ENCODE peak calls at places on chromosomes 16 and 17, in six cellular contexts. One of them, this sample, is unnamed.

GRCh38 chr17:81388091-81388611 is 7.1 kb upstream of the BAHCC1 start:
- DNase-seq in GM06990: no peak
- DNase-seq in coronary artery: no peak
- DNase-seq in activated T-helper 1 cell treated with Interleukin-2 at 50 U/mL for 16 hours: no peak
- DNase-seq in A172: no peak
- DNase-seq in T-helper 17 cell: no peak
- DNase-seq in this sample: no peak

GRCh38 chr16:69031877-69032301 is 73.6 kb upstream of the HAS3 start:
- DNase-seq in GM06990: no peak
- DNase-seq in coronary artery: no peak
- DNase-seq in activated T-helper 1 cell treated with Interleukin-2 at 50 U/mL for 16 hours: no peak
- DNase-seq in A172: peak
- DNase-seq in T-helper 17 cell: no peak
- DNase-seq in this sample: no peak

GRCh38 chr17:50051082-50051576 is 4.8 kb upstream of the ITGA3 start:
- DNase-seq in GM06990: peak
- DNase-seq in coronary artery: no peak
- DNase-seq in activated T-helper 1 cell treated with Interleukin-2 at 50 U/mL for 16 hours: no peak
- DNase-seq in A172: peak
- DNase-seq in T-helper 17 cell: no peak
- DNase-seq in this sample: peak

GRCh38 chr17:65173284-65173793 is 36.2 kb downstream of the RGS9 start:
- DNase-seq in GM06990: peak
- DNase-seq in coronary artery: no peak
- DNase-seq in activated T-helper 1 cell treated with Interleukin-2 at 50 U/mL for 16 hours: peak
- DNase-seq in A172: peak
- DNase-seq in T-helper 17 cell: peak
- DNase-seq in this sample: no peak

GRCh38 chr17:5699789-5700188 is 115.5 kb upstream of the NLRP1 start:
- DNase-seq in GM06990: no peak
- DNase-seq in coronary artery: no peak
- DNase-seq in activated T-helper 1 cell treated with Interleukin-2 at 50 U/mL for 16 hours: no peak
- DNase-seq in A172: no peak
- DNase-seq in T-helper 17 cell: no peak
- DNase-seq in this sample: no peak

GRCh38 chr16:30184430-30185140 is 1.2 kb downstream of the CORO1A start:
- DNase-seq in GM06990: no peak
- DNase-seq in coronary artery: peak
- DNase-seq in activated T-helper 1 cell treated with Interleukin-2 at 50 U/mL for 16 hours: peak
- DNase-seq in A172: no peak
- DNase-seq in T-helper 17 cell: peak
- DNase-seq in this sample: no peak

GRCh38 chr17:74566132-74566753 is 1.1 kb downstream of the CD300H start:
- DNase-seq in GM06990: no peak
- DNase-seq in coronary artery: no peak
- DNase-seq in activated T-helper 1 cell treated with Interleukin-2 at 50 U/mL for 16 hours: no peak
- DNase-seq in A172: peak
- DNase-seq in T-helper 17 cell: no peak
- DNase-seq in this sample: no peak

GRCh38 chr16:24853830-24854229 is 8.1 kb downstream of the SLC5A11 start:
- DNase-seq in GM06990: no peak
- DNase-seq in coronary artery: no peak
- DNase-seq in activated T-helper 1 cell treated with Interleukin-2 at 50 U/mL for 16 hours: no peak
- DNase-seq in A172: peak
- DNase-seq in T-helper 17 cell: no peak
- DNase-seq in this sample: no peak

GRCh38 chr16:49473131-49473530 is 99.5 kb downstream of the C16orf78 start:
- DNase-seq in GM06990: no peak
- DNase-seq in coronary artery: peak
- DNase-seq in activated T-helper 1 cell treated with Interleukin-2 at 50 U/mL for 16 hours: no peak
- DNase-seq in A172: no peak
- DNase-seq in T-helper 17 cell: no peak
- DNase-seq in this sample: no peak

GRCh38 chr17:1037238-1037879 is 40.4 kb downstream of the TIMM22 start:
- DNase-seq in GM06990: no peak
- DNase-seq in coronary artery: no peak
- DNase-seq in activated T-helper 1 cell treated with Interleukin-2 at 50 U/mL for 16 hours: no peak
- DNase-seq in A172: no peak
- DNase-seq in T-helper 17 cell: no peak
- DNase-seq in this sample: no peak

GRCh38 chr17:14228903-14229302 is 7.8 kb downstream of the CDRT15 start:
- DNase-seq in GM06990: no peak
- DNase-seq in coronary artery: no peak
- DNase-seq in activated T-helper 1 cell treated with Interleukin-2 at 50 U/mL for 16 hours: no peak
- DNase-seq in A172: no peak
- DNase-seq in T-helper 17 cell: no peak
- DNase-seq in this sample: no peak

GRCh38 chr17:21362331-21362931 is 13.7 kb upstream of the KCNJ12 start:
- DNase-seq in GM06990: no peak
- DNase-seq in coronary artery: no peak
- DNase-seq in activated T-helper 1 cell treated with Interleukin-2 at 50 U/mL for 16 hours: no peak
- DNase-seq in A172: no peak
- DNase-seq in T-helper 17 cell: no peak
- DNase-seq in this sample: no peak

GRCh38 chr17:2510559-2510958 is 1.1 kb downstream of the METTL16 start:
- DNase-seq in GM06990: no peak
- DNase-seq in coronary artery: no peak
- DNase-seq in activated T-helper 1 cell treated with Interleukin-2 at 50 U/mL for 16 hours: no peak
- DNase-seq in A172: no peak
- DNase-seq in T-helper 17 cell: no peak
- DNase-seq in this sample: no peak

GRCh38 chr17:36707904-36708303 is 106.5 kb downstream of the MRM1 start:
- DNase-seq in GM06990: no peak
- DNase-seq in coronary artery: no peak
- DNase-seq in activated T-helper 1 cell treated with Interleukin-2 at 50 U/mL for 16 hours: no peak
- DNase-seq in A172: no peak
- DNase-seq in T-helper 17 cell: no peak
- DNase-seq in this sample: no peak

GRCh38 chr16:17367034-17367433 is 103.7 kb downstream of the XYLT1 start:
- DNase-seq in GM06990: no peak
- DNase-seq in coronary artery: no peak
- DNase-seq in activated T-helper 1 cell treated with Interleukin-2 at 50 U/mL for 16 hours: no peak
- DNase-seq in A172: no peak
- DNase-seq in T-helper 17 cell: no peak
- DNase-seq in this sample: no peak

GRCh38 chr16:54086791-54087190 is 199.8 kb downstream of the IRX3 start:
- DNase-seq in GM06990: no peak
- DNase-seq in coronary artery: no peak
- DNase-seq in activated T-helper 1 cell treated with Interleukin-2 at 50 U/mL for 16 hours: no peak
- DNase-seq in A172: no peak
- DNase-seq in T-helper 17 cell: no peak
- DNase-seq in this sample: no peak

GRCh38 chr17:29619251-29619650 is 3.5 kb downstream of the CORO6 start:
- DNase-seq in GM06990: no peak
- DNase-seq in coronary artery: no peak
- DNase-seq in activated T-helper 1 cell treated with Interleukin-2 at 50 U/mL for 16 hours: no peak
- DNase-seq in A172: peak
- DNase-seq in T-helper 17 cell: no peak
- DNase-seq in this sample: peak

GRCh38 chr16:75080205-75081029 is 36.2 kb downstream of the LDHD start:
- DNase-seq in GM06990: no peak
- DNase-seq in coronary artery: no peak
- DNase-seq in activated T-helper 1 cell treated with Interleukin-2 at 50 U/mL for 16 hours: no peak
- DNase-seq in A172: no peak
- DNase-seq in T-helper 17 cell: no peak
- DNase-seq in this sample: peak

GRCh38 chr16:81514041-81514559 is 69.5 kb downstream of the CMIP start:
- DNase-seq in GM06990: peak
- DNase-seq in coronary artery: no peak
- DNase-seq in activated T-helper 1 cell treated with Interleukin-2 at 50 U/mL for 16 hours: no peak
- DNase-seq in A172: no peak
- DNase-seq in T-helper 17 cell: no peak
- DNase-seq in this sample: no peak

This sample was measured in hepatic stellate cell.